ENCODE peak calls at places on chromosomes 7 and 10, in seven cellular contexts. H is K562, B is HCT116, X is SK-N-SH, F is H1, C is GM12878, E is HepG2. W is an unnamed sample.

GRCh38 chr7:42197391-42197790 is 39.6 kb downstream of the GLI3 start:
- DNase-seq in H (no peak), B (no peak), X (no peak), F (no peak), C (no peak), E (no peak), W (no peak)

GRCh38 chr10:15208221-15208620 is 39.7 kb upstream of the NMT2 start:
- DNase-seq in H (no peak), B (no peak), X (no peak), F (no peak), C (no peak), E (no peak), W (no peak)

GRCh38 chr10:131834152-131834810 is 66.5 kb upstream of the PPP2R2D start:
- DNase-seq in H (no peak), B (no peak), X (no peak), F (no peak), C (no peak), E (no peak), W (no peak)

GRCh38 chr7:30879139-30880089 is 32.2 kb upstream of the AQP1 start:
- DNase-seq in H (no peak), B (no peak), X (no peak), F (no peak), C (no peak), E (no peak), W (no peak)

GRCh38 chr10:100968839-100969174 is 497 bp upstream of the SEMA4G start:
- DNase-seq in H (no peak), B (no peak), X (no peak), F (no peak), C (no peak), E (no peak), W (no peak)

GRCh38 chr7:147308539-147308938 is 1191.9 kb downstream of the CNTNAP2 start:
- DNase-seq in H (no peak), B (no peak), X (no peak), F (no peak), C (no peak), E (no peak), W (no peak)

GRCh38 chr7:42964849-42965805 is 33.0 kb downstream of the MRPL32 start:
- DNase-seq in H (no peak), B (no peak), X (no peak), F (no peak), C (peak), E (no peak), W (no peak)

GRCh38 chr7:21134631-21135030 is 293.3 kb upstream of the SP4 start:
- DNase-seq in H (no peak), B (no peak), X (no peak), F (no peak), C (no peak), E (no peak), W (no peak)

GRCh38 chr7:95549818-95550529 is 46.3 kb downstream of the PDK4 start:
- DNase-seq in H (no peak), B (peak), X (no peak), F (no peak), C (no peak), E (no peak), W (peak)

GRCh38 chr10:24957624-24958435 is 5.4 kb upstream of the PRTFDC1 start:
- DNase-seq in H (no peak), B (peak), X (no peak), F (no peak), C (no peak), E (no peak), W (no peak)

GRCh38 chr7:55397617-55398016 is 32.5 kb downstream of the LANCL2 start:
- DNase-seq in H (no peak), B (no peak), X (no peak), F (no peak), C (no peak), E (no peak), W (no peak)

GRCh38 chr7:20141666-20142065 is 75.5 kb downstream of the MACC1 start:
- DNase-seq in H (no peak), B (no peak), X (peak), F (no peak), C (no peak), E (no peak), W (no peak)

GRCh38 chr7:75866497-75867389 is 12.1 kb upstream of the RHBDD2 start:
- DNase-seq in H (peak), B (peak), X (peak), F (no peak), C (no peak), E (peak), W (peak)

GRCh38 chr10:851891-852290 is 79.6 kb downstream of the LARP4B start:
- DNase-seq in H (no peak), B (no peak), X (no peak), F (no peak), C (peak), E (no peak), W (no peak)

GRCh38 chr7:137538361-137538762 is 194.8 kb upstream of the PTN start:
- DNase-seq in H (no peak), B (no peak), X (no peak), F (no peak), C (no peak), E (no peak), W (no peak)

GRCh38 chr7:88401009-88401623 is 94.4 kb upstream of the STEAP4 start:
- DNase-seq in H (peak), B (peak), X (peak), F (no peak), C (no peak), E (peak), W (no peak)

GRCh38 chr7:115113776-115114175 is 191.9 kb downstream of the MDFIC start:
- DNase-seq in H (no peak), B (no peak), X (no peak), F (no peak), C (no peak), E (peak), W (no peak)

GRCh38 chr10:14578060-14578952 is 196.4 kb downstream of the FAM107B start:
- DNase-seq in H (no peak), B (no peak), X (no peak), F (no peak), C (no peak), E (peak), W (no peak)

GRCh38 chr7:3033581-3033980 is 10.1 kb downstream of the CARD11 start:
- DNase-seq in H (no peak), B (no peak), X (no peak), F (no peak), C (no peak), E (no peak), W (no peak)

GRCh38 chr7:7051221-7051877 is 131.0 kb upstream of the C1GALT1 start:
- DNase-seq in H (no peak), B (no peak), X (no peak), F (no peak), C (peak), E (no peak), W (no peak)

GRCh38 chr7:36967387-36967786 is 243.1 kb upstream of the AOAH start:
- DNase-seq in H (peak), B (peak), X (peak), F (peak), C (no peak), E (peak), W (peak)

GRCh38 chr7:155258233-155258575 is 39.5 kb upstream of the INSIG1 start:
- DNase-seq in H (no peak), B (no peak), X (no peak), F (no peak), C (no peak), E (no peak), W (no peak)

GRCh38 chr10:28915989-28916588 is 238.8 kb downstream of the BAMBI start:
- DNase-seq in H (no peak), B (no peak), X (no peak), F (no peak), C (no peak), E (peak), W (no peak)
- TF ChIP-seq JUND in H (no peak), B (no peak), X (no peak), F (no peak), C (no peak), E (no peak), W (no peak)

DNA sequence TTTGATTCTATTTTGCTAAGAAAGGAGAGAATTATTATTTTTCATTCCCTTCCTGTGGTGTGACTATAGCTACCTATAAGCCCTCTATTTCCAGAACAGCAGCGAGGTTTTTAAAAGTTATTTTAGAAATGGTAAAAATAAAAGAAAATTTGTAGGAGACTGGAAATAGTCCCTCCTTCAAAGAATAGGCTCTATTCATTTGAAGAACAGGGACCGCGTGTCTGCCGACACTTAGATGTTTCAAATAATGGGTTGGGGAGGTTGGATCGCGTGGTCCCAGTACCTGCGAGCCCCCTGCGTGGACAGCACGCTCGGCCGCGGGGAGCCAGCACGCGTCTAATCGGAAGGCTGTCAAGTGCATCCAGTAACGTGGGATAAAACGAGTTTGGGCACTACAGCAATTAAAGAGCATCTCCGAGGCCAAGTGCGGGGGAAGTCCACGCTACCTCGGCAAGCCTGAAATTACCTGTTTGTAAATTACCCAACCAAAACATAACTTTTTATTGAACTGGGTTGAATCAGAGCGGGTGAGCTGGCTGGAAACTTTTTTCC is 1.0 kb downstream of the CACNA2D1 start:
- DNase-seq in H (no peak), B (no peak), X (peak), F (no peak), C (no peak), E (no peak), W (no peak)
- TF ChIP-seq JUND in H (no peak), B (no peak), X (no peak), F (no peak), C (no peak), E (no peak), W (no peak)

GRCh38 chr10:116773306-116773705 is 30.9 kb upstream of the HSPA12A start:
- DNase-seq in H (no peak), B (no peak), X (no peak), F (no peak), C (no peak), E (no peak), W (no peak)

GRCh38 chr10:116775488-116776400 is 33.4 kb upstream of the HSPA12A start:
- DNase-seq in H (no peak), B (no peak), X (no peak), F (no peak), C (no peak), E (no peak), W (no peak)

GRCh38 chr10:116777006-116777405 is 34.6 kb upstream of the HSPA12A start:
- DNase-seq in H (no peak), B (no peak), X (no peak), F (no peak), C (no peak), E (no peak), W (no peak)

GRCh38 chr10:116772901-116773300 is 30.5 kb upstream of the HSPA12A start:
- DNase-seq in H (no peak), B (no peak), X (no peak), F (no peak), C (no peak), E (no peak), W (no peak)

GRCh38 chr10:116774728-116775151 is 32.4 kb upstream of the HSPA12A start:
- DNase-seq in H (no peak), B (no peak), X (no peak), F (no peak), C (no peak), E (no peak), W (peak)
- TF ChIP-seq JUND in H (no peak), B (no peak), X (no peak), F (no peak), C (no peak), E (no peak), W (no peak)

DNA sequence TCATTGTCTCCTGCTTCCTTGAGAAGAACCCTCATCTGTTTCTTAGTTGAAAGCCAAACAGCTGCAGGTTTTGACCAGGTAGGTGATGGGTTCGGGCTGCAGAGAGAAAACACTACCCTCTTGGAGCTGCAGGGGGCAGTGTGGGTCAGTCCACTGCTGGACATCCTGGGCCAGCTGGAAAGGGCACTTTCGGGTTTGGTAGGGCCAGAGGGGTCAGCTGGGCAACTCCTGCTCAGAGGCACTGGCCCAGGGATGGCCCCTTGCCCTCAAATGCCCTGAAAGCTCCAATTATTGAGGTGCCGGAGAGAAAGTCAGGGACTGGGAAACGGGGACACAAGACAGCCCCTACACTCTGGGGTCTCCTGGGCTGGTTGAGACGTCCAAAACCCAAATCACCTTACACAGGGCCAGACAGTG is 90.7 kb downstream of the MKI67 start:
- DNase-seq in H (peak), B (peak), X (peak), F (peak), C (no peak), E (no peak), W (peak)
- TF ChIP-seq JUND in H (no peak), B (no peak), X (no peak), F (no peak), C (no peak), E (no peak), W (no peak)

GRCh38 chr7:128352138-128352537 is 8.4 kb upstream of the RBM28 start:
- DNase-seq in H (no peak), B (no peak), X (peak), F (peak), C (no peak), E (peak), W (no peak)
- TF ChIP-seq JUND in H (no peak), B (no peak), X (no peak), F (no peak), C (no peak), E (no peak), W (no peak)

GRCh38 chr7:117444646-117445045 is 17.4 kb upstream of the ASZ1 start:
- DNase-seq in H (no peak), B (no peak), X (no peak), F (no peak), C (no peak), E (no peak), W (no peak)
- TF ChIP-seq JUND in H (no peak), B (no peak), X (no peak), F (no peak), C (no peak), E (no peak), W (no peak)

GRCh38 chr10:35424680-35425285 is 88.5 kb downstream of the CCNY start:
- DNase-seq in H (no peak), B (no peak), X (no peak), F (no peak), C (no peak), E (no peak), W (no peak)

GRCh38 chr10:35425596-35425995 is 89.3 kb downstream of the CCNY start:
- DNase-seq in H (no peak), B (no peak), X (no peak), F (no peak), C (no peak), E (no peak), W (no peak)

GRCh38 chr10:35422236-35422635 is 85.9 kb downstream of the CCNY start:
- DNase-seq in H (no peak), B (no peak), X (no peak), F (no peak), C (no peak), E (peak), W (no peak)

GRCh38 chr10:35421553-35422178 is 85.4 kb downstream of the CCNY start:
- DNase-seq in H (no peak), B (peak), X (no peak), F (no peak), C (no peak), E (peak), W (no peak)

GRCh38 chr10:35423505-35424306 is 87.4 kb downstream of the CCNY start:
- DNase-seq in H (no peak), B (no peak), X (no peak), F (no peak), C (no peak), E (no peak), W (no peak)
- TF ChIP-seq JUND in H (no peak), B (no peak), X (no peak), F (no peak), C (no peak), E (no peak), W (no peak)

GRCh38 chr10:55629792-55630490 is 731.1 kb downstream of the ZWINT start:
- DNase-seq in H (no peak), B (no peak), X (peak), F (no peak), C (no peak), E (peak), W (no peak)
- TF ChIP-seq JUND in H (no peak), B (no peak), X (no peak), F (no peak), C (no peak), E (no peak), W (no peak)